ENCODE peak calls at places on chromosome 9, in five cellular contexts. D, A, V, P and X are unnamed samples.
A peak's percentile ranks its signal among the peaks of the same experiment; 100 is the strongest.

GRCh38 chr9:137218754-137219271 is 3.2 kb downstream of the RNF208 start:
- DNase-seq in D (no peak), A (no peak), V (peak; percentile 52), P (no peak), X (peak; percentile 60)

GRCh38 chr9:103867886-103868285 is 226.2 kb upstream of the SMC2 start:
- DNase-seq in D (no peak), A (no peak), V (peak; percentile 24), P (no peak), X (no peak)

GRCh38 chr9:127074561-127075548 is 47.6 kb downstream of the ANGPTL2 start:
- DNase-seq in D (peak; percentile 35), A (no peak), V (no peak), P (no peak), X (no peak)

GRCh38 chr9:6715755-6716643 is 41.8 kb upstream of the KDM4C start:
- DNase-seq in D (peak; percentile 89), A (peak; percentile 10), V (no peak), P (no peak), X (peak; percentile 36)

GRCh38 chr9:78003730-78004129 is 27.9 kb downstream of the GNAQ start:
- DNase-seq in D (no peak), A (no peak), V (no peak), P (no peak), X (no peak)

GRCh38 chr9:121154782-121155181 is 46.9 kb downstream of the RAB14 start:
- DNase-seq in D (no peak), A (no peak), V (no peak), P (no peak), X (no peak)

GRCh38 chr9:103245369-103245768 is 250.2 kb downstream of the CYLC2 start:
- DNase-seq in D (no peak), A (no peak), V (peak; percentile 17), P (no peak), X (no peak)

GRCh38 chr9:127087836-127088235 is 34.6 kb downstream of the ANGPTL2 start:
- DNase-seq in D (no peak), A (no peak), V (no peak), P (no peak), X (no peak)

GRCh38 chr9:126162611-126163381 is 163.8 kb upstream of the MVB12B start:
- DNase-seq in D (no peak), A (no peak), V (no peak), P (no peak), X (no peak)

GRCh38 chr9:133273819-133274218 is 1.2 kb downstream of the ABO start:
- DNase-seq in D (peak; percentile 19), A (no peak), V (no peak), P (no peak), X (no peak)

GRCh38 chr9:131263701-131264100 is 12.6 kb downstream of the FAM78A start:
- DNase-seq in D (no peak), A (no peak), V (no peak), P (no peak), X (no peak)

GRCh38 chr9:40911647-40912046 is 216.8 kb downstream of the FOXD4L6 start:
- DNase-seq in D (no peak), A (no peak), V (no peak), P (no peak), X (no peak)

GRCh38 chr9:109574061-109574882 is 76.2 kb upstream of the PTPN3 start:
- DNase-seq in D (no peak), A (no peak), V (peak; percentile 79), P (peak; percentile 3), X (peak; percentile 75)

GRCh38 chr9:103802068-103802467 is 292.0 kb upstream of the SMC2 start:
- DNase-seq in D (no peak), A (no peak), V (peak; percentile 57), P (no peak), X (peak; percentile 18)

GRCh38 chr9:100322954-100323536 is 29.7 kb downstream of the TEX10 start:
- DNase-seq in D (peak; percentile 53), A (no peak), V (peak; percentile 72), P (no peak), X (peak; percentile 65)

GRCh38 chr9:107894572-107895261 is 405.1 kb upstream of the KLF4 start:
- DNase-seq in D (no peak), A (no peak), V (peak; percentile 79), P (peak; percentile 49), X (peak; percentile 90)

GRCh38 chr9:86359480-86359879 is 5.3 kb upstream of the TUT7 start:
- DNase-seq in D (no peak), A (no peak), V (no peak), P (no peak), X (no peak)

GRCh38 chr9:125701351-125701750 is 5.7 kb downstream of the MAPKAP1 start:
- DNase-seq in D (no peak), A (no peak), V (peak; percentile 66), P (peak; percentile 7), X (no peak)

GRCh38 chr9:40913928-40914673 is 214.4 kb downstream of the FOXD4L6 start:
- DNase-seq in D (no peak), A (no peak), V (no peak), P (no peak), X (no peak)

GRCh38 chr9:110317921-110318320 is 19.7 kb downstream of the TXNDC8 start:
- DNase-seq in D (no peak), A (no peak), V (no peak), P (no peak), X (no peak)

GRCh38 chr9:91814214-91814613 is 135.8 kb downstream of the ROR2 start:
- DNase-seq in D (no peak), A (no peak), V (no peak), P (no peak), X (no peak)

GRCh38 chr9:16121593-16121992 is 568.8 kb downstream of the CCDC171 start:
- DNase-seq in D (no peak), A (no peak), V (peak; percentile 61), P (no peak), X (peak; percentile 27)

GRCh38 chr9:100573655-100574260 is 4.1 kb upstream of the CAVIN4 start:
- DNase-seq in D (no peak), A (no peak), V (no peak), P (no peak), X (no peak)

GRCh38 chr9:134402182-134402581 is 75.9 kb downstream of the RXRA start:
- DNase-seq in D (no peak), A (no peak), V (no peak), P (no peak), X (no peak)

GRCh38 chr9:19373527-19373926 is 6.5 kb downstream of the RPS6 start:
- DNase-seq in D (no peak), A (no peak), V (no peak), P (no peak), X (no peak)

GRCh38 chr9:136961279-136962065 is 9.4 kb downstream of the LCN12 start:
- DNase-seq in D (no peak), A (no peak), V (no peak), P (no peak), X (no peak)